ENCODE peak calls at places on chromosomes 4 and X, in eight cellular contexts. W is neural progenitor cell, A is HFF-Myc, I is AG09309, Y is BJ, Z is fibroblast of pulmonary artery, B is kidney, T is AG04450. K is an unnamed sample.

GRCh38 chr4:169267070-169267469 is 3.7 kb downstream of the SH3RF1 start:
- DNase-seq in W (no peak), A (no peak), I (no peak), Y (no peak), Z (no peak), B (no peak), T (no peak), K (no peak)

GRCh38 chr4:185803015-185803414 is 9.0 kb downstream of the SORBS2 start:
- DNase-seq in W (no peak), A (no peak), I (no peak), Y (no peak), Z (peak), B (no peak), T (no peak), K (no peak)

GRCh38 chrX:20414066-20414465 is 147.4 kb upstream of the RPS6KA3 start:
- DNase-seq in W (no peak), A (no peak), I (no peak), Y (no peak), Z (no peak), B (no peak), T (no peak), K (no peak)

GRCh38 chrX:2917767-2918166 is 11.4 kb downstream of the ARSD start:
- DNase-seq in W (no peak), A (no peak), I (no peak), Y (no peak), Z (no peak), B (no peak), T (no peak), K (no peak)

GRCh38 chr4:113116414-113117345 is 67.2 kb downstream of the ANK2 start:
- DNase-seq in W (peak), A (no peak), I (no peak), Y (no peak), Z (no peak), B (peak), T (no peak), K (no peak)

GRCh38 chrX:131262200-131262599 is 26.9 kb downstream of the IGSF1 start:
- DNase-seq in W (no peak), A (no peak), I (no peak), Y (no peak), Z (no peak), B (no peak), T (no peak), K (no peak)

GRCh38 chrX:41734530-41734929 is 10.5 kb downstream of the GPR82 start:
- DNase-seq in W (peak), A (no peak), I (no peak), Y (no peak), Z (peak), B (no peak), T (no peak), K (peak)

GRCh38 chr4:10007436-10007740 is 13.9 kb downstream of the SLC2A9 start:
- DNase-seq in W (no peak), A (no peak), I (no peak), Y (no peak), Z (no peak), B (no peak), T (no peak), K (no peak)

GRCh38 chr4:170949084-170949483 is 859.3 kb upstream of the AADAT start:
- DNase-seq in W (no peak), A (no peak), I (no peak), Y (no peak), Z (no peak), B (no peak), T (no peak), K (no peak)

GRCh38 chrX:129773649-129774458 is 5.9 kb upstream of the SASH3 start:
- DNase-seq in W (peak), A (no peak), I (no peak), Y (no peak), Z (no peak), B (peak), T (no peak), K (no peak)

GRCh38 chr4:24730256-24731001 is 64.9 kb upstream of the SOD3 start:
- DNase-seq in W (no peak), A (no peak), I (peak), Y (no peak), Z (peak), B (no peak), T (peak), K (peak)

GRCh38 chr4:186451982-186452381 is 103.4 kb downstream of the MTNR1A start:
- DNase-seq in W (no peak), A (no peak), I (no peak), Y (no peak), Z (no peak), B (no peak), T (no peak), K (no peak)

GRCh38 chr4:75698162-75698962 is 25.2 kb upstream of the G3BP2 start:
- DNase-seq in W (no peak), A (no peak), I (no peak), Y (no peak), Z (no peak), B (no peak), T (no peak), K (no peak)
- H3K4me3 ChIP-seq in W (no peak), A (no peak), I (no peak), Y (no peak), Z (no peak), B (no peak), T (no peak), K (no peak)

GRCh38 chrX:43964936-43965335 is 8.3 kb downstream of the NDP start:
- DNase-seq in W (no peak), A (no peak), I (no peak), Y (no peak), Z (no peak), B (no peak), T (no peak), K (peak)

GRCh38 chrX:43958529-43958928 is 14.7 kb downstream of the NDP start:
- DNase-seq in W (peak), A (peak), I (peak), Y (peak), Z (peak), B (no peak), T (peak), K (peak)

GRCh38 chrX:43962636-43963035 is 10.6 kb downstream of the NDP start:
- DNase-seq in W (no peak), A (no peak), I (no peak), Y (no peak), Z (no peak), B (no peak), T (no peak), K (peak)

GRCh38 chrX:43963726-43964125 is 9.5 kb downstream of the NDP start:
- DNase-seq in W (no peak), A (no peak), I (no peak), Y (no peak), Z (no peak), B (no peak), T (no peak), K (no peak)

GRCh38 chrX:43961699-43962098 is 11.5 kb downstream of the NDP start:
- DNase-seq in W (no peak), A (no peak), I (no peak), Y (no peak), Z (no peak), B (no peak), T (no peak), K (no peak)
- TF ChIP-seq CTCF in W (peak), A (no peak), I (peak), Y (no peak), Z (peak), B (no peak), T (no peak), K (peak)

GRCh38 chrX:10631416-10632145 is 11.2 kb upstream of the MID1 start:
- DNase-seq in W (no peak), A (no peak), I (no peak), Y (no peak), Z (no peak), B (no peak), T (no peak), K (peak)

GRCh38 chrX:10633722-10634121 is 13.3 kb upstream of the MID1 start:
- DNase-seq in W (no peak), A (peak), I (no peak), Y (no peak), Z (peak), B (no peak), T (peak), K (peak)

GRCh38 chrX:10630320-10630719 is 9.9 kb upstream of the MID1 start:
- DNase-seq in W (no peak), A (no peak), I (no peak), Y (no peak), Z (no peak), B (no peak), T (no peak), K (no peak)

GRCh38 chrX:10628906-10629305 is 8.5 kb upstream of the MID1 start:
- DNase-seq in W (no peak), A (no peak), I (no peak), Y (no peak), Z (no peak), B (no peak), T (no peak), K (no peak)

DNA sequence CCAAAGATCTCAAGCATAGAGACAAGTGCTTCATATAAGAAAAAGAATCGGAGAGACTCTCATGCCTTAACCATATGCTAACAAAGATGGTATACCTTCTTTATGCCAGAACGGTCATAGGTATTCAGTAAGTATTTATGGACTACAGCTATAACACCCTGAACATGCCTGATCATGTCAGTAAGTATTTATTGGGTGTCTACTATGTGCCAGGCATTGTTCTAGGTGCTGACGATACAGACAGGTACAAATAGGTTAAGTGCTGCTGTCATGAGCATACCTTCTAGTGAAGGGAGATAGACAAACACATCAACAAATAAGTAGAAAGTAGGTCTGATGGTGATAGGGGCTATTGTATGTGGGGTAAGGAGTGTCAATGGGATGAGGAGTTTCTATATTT is 9.5 kb upstream of the MID1 start:
- DNase-seq in W (no peak), A (no peak), I (no peak), Y (no peak), Z (no peak), B (no peak), T (no peak), K (no peak)
- H3K4me3 ChIP-seq in W (no peak), A (no peak), I (no peak), Y (no peak), Z (no peak), B (no peak), T (no peak), K (no peak)

GRCh38 chr4:26947318-26947717 is 86.7 kb downstream of the STIM2 start:
- DNase-seq in W (no peak), A (no peak), I (no peak), Y (no peak), Z (no peak), B (peak), T (no peak), K (no peak)
- TF ChIP-seq CTCF in W (no peak), A (no peak), I (no peak), Y (no peak), Z (no peak), B (no peak), T (no peak), K (no peak)

GRCh38 chr4:37245391-37245954 is 930 bp downstream of the NWD2 start:
- DNase-seq in W (peak), A (no peak), I (no peak), Y (no peak), Z (no peak), B (no peak), T (no peak), K (no peak)
- H3K4me3 ChIP-seq in W (peak), A (no peak), I (no peak), Y (no peak), Z (no peak), B (no peak), T (no peak), K (no peak)

DNA sequence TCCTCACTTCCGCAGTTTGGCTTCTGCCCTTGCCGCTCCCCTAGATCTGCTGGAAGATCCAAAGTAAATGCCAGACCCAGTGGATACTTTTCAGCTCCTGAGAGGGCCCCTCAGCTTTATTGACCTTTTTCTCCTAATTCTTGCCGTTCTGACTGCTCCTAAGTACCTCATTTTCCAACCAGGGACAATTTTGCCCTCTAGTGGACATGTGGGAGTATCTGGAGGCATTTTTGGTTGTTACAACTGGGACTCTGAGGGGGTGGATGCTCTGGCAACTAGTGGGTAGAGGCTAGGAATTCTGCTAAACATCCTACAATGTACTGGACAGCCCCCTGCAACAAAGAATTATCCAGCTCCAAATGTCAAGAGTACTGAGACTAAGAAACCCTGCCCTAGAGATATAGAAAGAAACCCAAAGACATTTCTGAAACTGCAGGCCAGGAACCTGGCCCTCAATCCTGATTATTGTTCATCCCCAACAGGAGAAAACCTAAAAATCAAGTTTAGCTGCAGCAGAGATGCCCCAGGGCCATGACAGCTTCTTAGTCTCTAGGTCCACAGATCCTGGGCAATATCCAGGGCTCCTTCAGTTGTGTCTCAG is 3.4 kb downstream of the TEX13B start:
- DNase-seq in W (peak), A (peak), I (no peak), Y (no peak), Z (peak), B (no peak), T (peak), K (peak)
- TF ChIP-seq CTCF in W (peak), A (peak), I (peak), Y (peak), Z (peak), B (peak), T (peak), K (peak)

GRCh38 chrX:39689374-39690104 is 408.2 kb downstream of the BCOR start:
- DNase-seq in W (peak), A (no peak), I (no peak), Y (no peak), Z (no peak), B (no peak), T (no peak), K (no peak)
- H3K4me3 ChIP-seq in W (peak), A (peak), I (peak), Y (peak), Z (peak), B (no peak), T (peak), K (peak)

GRCh38 chr4:99159699-99160098 is 15.6 kb upstream of the ADH4 start:
- DNase-seq in W (no peak), A (no peak), I (no peak), Y (no peak), Z (no peak), B (no peak), T (no peak), K (peak)
- TF ChIP-seq CTCF in W (peak), A (no peak), I (peak), Y (no peak), Z (no peak), B (no peak), T (peak), K (peak)

DNA sequence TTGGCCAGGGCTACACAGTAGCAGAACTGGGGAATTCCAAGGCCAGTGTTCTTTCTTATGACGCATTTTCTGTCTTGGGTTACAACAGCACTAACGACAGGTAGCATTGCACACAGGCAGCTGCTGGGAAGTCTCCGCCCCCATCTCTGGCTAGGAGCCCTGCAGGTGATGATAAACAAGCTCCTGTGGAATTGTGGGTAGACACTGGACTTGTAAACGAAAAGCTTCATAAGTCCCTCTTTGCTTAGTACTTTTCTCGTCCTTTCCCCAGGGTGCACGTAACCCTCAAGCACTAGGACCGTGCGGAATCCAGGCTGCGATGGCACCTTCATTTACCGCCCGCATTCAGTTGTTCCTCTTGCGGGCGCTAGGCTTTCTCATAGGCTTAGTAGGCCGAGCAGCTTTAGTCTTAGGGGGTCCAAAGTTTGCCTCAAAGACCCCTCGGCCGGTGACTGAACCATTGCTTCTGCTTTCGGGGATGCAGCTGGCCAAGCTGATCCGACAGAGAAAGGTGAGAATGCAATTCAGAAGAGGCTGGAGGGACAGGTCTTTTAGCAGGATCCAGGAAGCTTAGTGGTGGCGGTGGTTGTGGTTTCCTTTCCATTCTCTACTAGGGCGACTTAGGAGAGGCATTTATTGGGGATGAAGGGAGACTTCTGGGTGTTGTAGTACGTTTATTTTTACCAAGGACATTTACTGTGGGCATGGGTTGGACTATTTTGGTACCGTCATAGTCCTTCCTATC is at the start of gene FAAH2:
- DNase-seq in W (peak), A (no peak), I (no peak), Y (no peak), Z (no peak), B (peak), T (no peak), K (no peak)
- H3K4me3 ChIP-seq in W (peak), A (no peak), I (no peak), Y (no peak), Z (no peak), B (peak), T (no peak), K (no peak)